ENCODE peak calls at places on chromosomes 3 and 15, in nine cellular contexts. G, F, R, Y, S, V, Z, M and L are unnamed samples. For H3K36me3, the result is how much of the 10 kb centered on the place peaks cover.

GRCh38 chr15:100918034-100918689 is 995 bp upstream of the LRRK1 start:
- DNase-seq in G (peak), F (peak), R (peak), Y (peak), S (peak), V (peak), Z (peak), M (peak), L (no peak)

GRCh38 chr15:77974098-77974414 is 103.5 kb downstream of the TBC1D2B start:
- DNase-seq in G (peak), F (no peak), R (peak), Y (no peak), S (peak), V (no peak), Z (peak), M (peak), L (no peak)

GRCh38 chr3:171867976-171868375 is 24.8 kb downstream of the TMEM212 start:
- DNase-seq in G (no peak), F (no peak), R (no peak), Y (no peak), S (peak), V (no peak), Z (no peak), M (no peak), L (no peak)

GRCh38 chr3:194129581-194130133 is 6.3 kb upstream of the HES1 start:
- DNase-seq in G (no peak), F (no peak), R (peak), Y (no peak), S (peak), V (no peak), Z (no peak), M (peak), L (no peak)

GRCh38 chr15:98124576-98124975 is 164.1 kb downstream of the ARRDC4 start:
- DNase-seq in G (no peak), F (no peak), R (no peak), Y (no peak), S (no peak), V (no peak), Z (no peak), M (no peak), L (no peak)

GRCh38 chr15:101132390-101133180 is 119.3 kb downstream of the CHSY1 start:
- DNase-seq in G (no peak), F (no peak), R (no peak), Y (no peak), S (no peak), V (no peak), Z (no peak), M (no peak), L (no peak)

GRCh38 chr15:101393172-101393571 is 96.3 kb downstream of the PCSK6 start:
- DNase-seq in G (no peak), F (no peak), R (no peak), Y (no peak), S (no peak), V (no peak), Z (no peak), M (no peak), L (no peak)

GRCh38 chr3:195739561-195740111 is 18.9 kb downstream of the MUC20 start:
- DNase-seq in G (no peak), F (no peak), R (peak), Y (no peak), S (peak), V (no peak), Z (no peak), M (no peak), L (no peak)

GRCh38 chr15:39301589-39301999 is 279.3 kb upstream of the THBS1 start:
- DNase-seq in G (peak), F (peak), R (no peak), Y (no peak), S (no peak), V (no peak), Z (no peak), M (peak), L (no peak)

GRCh38 chr15:38690737-38691332 is 126.2 kb upstream of the RASGRP1 start:
- DNase-seq in G (peak), F (peak), R (no peak), Y (peak), S (peak), V (peak), Z (peak), M (peak), L (no peak)

GRCh38 chr3:126733061-126733430 is 29.0 kb downstream of the CHCHD6 start:
- DNase-seq in G (no peak), F (no peak), R (no peak), Y (no peak), S (no peak), V (no peak), Z (no peak), M (no peak), L (no peak)

DNA sequence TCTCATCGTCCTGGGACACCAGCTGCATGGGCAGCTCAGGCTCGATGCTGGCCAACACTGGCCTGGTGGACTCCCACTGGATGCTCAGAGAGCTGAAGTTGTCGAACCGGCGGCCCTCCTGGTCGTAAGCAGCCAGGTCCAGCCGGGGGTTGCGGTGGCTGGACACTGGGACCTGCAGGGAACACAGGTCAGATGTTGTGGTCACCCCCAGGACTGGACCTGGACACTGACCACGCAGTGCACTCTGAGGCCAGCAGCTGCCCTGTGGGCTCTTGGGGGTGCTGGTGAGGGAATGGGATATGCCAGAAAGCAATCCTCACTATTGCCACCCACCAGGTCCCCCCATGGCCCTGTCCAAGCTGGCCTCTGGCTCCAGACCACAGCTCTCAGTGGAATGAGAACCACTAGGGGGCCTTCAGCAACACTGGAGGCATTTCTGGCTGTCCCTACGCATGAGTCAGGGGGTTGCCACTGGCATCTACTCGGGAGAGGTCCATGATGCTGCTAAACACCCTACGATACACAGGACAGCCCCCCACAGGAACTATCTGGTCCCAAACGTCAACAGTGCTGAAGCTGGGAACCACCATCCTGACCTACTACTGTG is 66.1 kb downstream of the NUP210 start:
- DNase-seq in G (no peak), F (peak), R (no peak), Y (no peak), S (peak), V (no peak), Z (no peak), M (peak), L (no peak)
- H3K36me3 ChIP-seq in G (under half), F (under half), R (under half), Y (under half), S (under half), V (half or more), Z (under half), M (under half), L (under half)

DNA sequence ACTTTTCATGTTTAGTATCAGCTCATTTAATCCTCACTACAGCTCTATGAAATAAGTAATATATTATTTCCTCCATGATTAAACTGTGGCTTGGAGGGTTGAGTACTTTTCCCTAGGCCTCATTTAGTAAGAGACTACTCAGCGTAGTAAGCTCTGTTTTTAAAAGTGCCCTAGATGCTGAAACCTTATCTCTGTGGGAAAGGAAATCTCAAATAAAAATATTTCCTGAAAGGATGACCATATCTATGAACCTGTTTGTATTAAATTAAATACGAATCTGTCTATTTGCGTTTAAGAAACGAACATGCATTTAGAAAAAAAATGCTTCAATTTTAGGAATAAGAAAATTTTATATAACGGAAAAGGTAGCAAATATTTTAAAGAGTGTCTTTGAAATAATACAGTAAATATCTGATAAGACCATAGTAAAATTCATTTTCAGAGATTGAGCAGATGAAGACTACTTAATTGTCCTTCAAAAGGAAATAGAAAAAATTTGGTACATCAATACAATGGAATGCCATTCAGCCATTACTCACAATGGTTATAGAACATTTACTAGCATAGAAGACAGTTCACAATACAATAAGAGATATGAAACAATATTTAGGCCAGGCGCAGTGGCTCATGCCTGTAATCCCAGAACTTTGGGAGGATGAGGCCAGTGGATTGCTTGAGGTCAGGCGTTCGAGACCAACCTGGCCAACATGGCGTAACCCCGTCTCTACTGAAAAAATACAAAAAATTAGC is 56.2 kb downstream of the ATG7 start:
- DNase-seq in G (no peak), F (no peak), R (no peak), Y (no peak), S (no peak), V (no peak), Z (no peak), M (no peak), L (no peak)
- H3K36me3 ChIP-seq in G (under half), F (under half), R (under half), Y (under half), S (under half), V (under half), Z (under half), M (under half), L (under half)

DNA sequence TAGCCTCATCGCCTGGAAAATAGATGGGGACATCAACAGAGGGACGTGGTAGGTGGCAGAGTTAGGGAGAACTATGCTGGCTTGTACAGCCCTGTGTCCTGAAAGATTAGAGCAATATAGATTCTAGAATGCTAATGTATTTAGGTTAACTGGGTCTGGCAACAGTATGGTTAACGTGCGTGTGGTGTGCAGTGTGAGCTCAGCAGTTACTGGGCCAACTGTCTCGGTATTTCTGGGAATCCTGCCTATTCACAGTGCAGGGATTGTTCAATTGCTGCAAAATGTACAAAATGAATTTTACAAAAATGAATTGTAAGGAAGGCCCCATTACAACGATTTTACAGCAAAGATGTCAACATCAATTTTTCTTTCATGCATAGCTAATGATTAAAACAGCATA is 20.6 kb downstream of the MEIS2 start:
- DNase-seq in G (peak), F (peak), R (no peak), Y (no peak), S (no peak), V (no peak), Z (no peak), M (no peak), L (no peak)
- H3K36me3 ChIP-seq in G (under half), F (under half), R (under half), Y (under half), S (under half), V (under half), Z (under half), M (under half), L (under half)

DNA sequence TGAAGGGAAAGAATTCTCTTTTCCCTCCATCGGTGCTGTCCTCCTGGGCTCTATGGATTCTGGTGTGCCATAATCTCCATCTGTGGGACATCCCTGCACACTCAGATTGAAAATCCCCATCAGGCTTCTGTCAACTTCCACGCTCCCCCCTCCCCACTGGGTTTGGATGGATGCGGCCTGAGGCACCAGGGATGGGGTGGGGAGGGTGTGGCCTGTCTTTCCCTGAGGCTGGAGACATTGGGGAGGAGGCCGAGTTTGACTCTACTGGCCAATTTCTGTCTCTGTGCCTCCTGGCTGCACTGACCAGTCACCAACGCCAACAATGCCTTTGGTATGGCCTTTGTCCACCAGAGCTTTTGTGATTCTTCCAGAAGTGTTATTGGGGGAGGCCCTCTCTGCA is 16.3 kb upstream of the FBLN2 start:
- DNase-seq in G (no peak), F (no peak), R (no peak), Y (no peak), S (no peak), V (no peak), Z (peak), M (no peak), L (no peak)
- H3K36me3 ChIP-seq in G (under half), F (under half), R (under half), Y (under half), S (under half), V (under half), Z (under half), M (under half), L (under half)

DNA sequence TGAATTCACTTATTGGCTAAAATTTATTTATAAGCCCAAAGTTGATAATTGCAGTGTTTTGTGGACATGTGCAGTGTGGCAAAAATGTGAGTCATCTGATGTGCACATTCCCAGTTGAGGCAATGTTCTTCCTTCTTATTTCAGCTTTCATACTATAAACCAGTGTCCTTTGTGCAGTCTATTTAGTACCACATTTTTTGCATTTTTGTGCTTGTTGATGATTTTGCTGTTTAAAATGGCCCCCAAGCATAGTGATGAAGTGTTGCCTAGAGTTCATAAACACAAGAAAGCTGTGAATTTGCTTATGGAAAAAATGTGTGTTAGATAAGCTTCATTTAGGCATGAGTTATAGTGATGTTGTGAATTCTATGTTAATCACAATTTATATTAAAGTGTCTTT is 19.4 kb upstream of the IL20RB start:
- DNase-seq in G (peak), F (peak), R (no peak), Y (no peak), S (no peak), V (no peak), Z (no peak), M (peak), L (no peak)
- H3K36me3 ChIP-seq in G (under half), F (under half), R (under half), Y (under half), S (under half), V (under half), Z (under half), M (under half), L (under half)